ENCODE peak calls at places on chromosomes 2 and 18, in eight cellular contexts. B, D, C, V, O, X, K and L are unnamed samples.

GRCh38 chr2:158569284-158569683 is 112.5 kb downstream of the PKP4 start:
- DNase-seq in B (no peak), D (no peak), C (no peak), V (no peak), O (no peak), X (no peak), K (no peak), L (no peak)

GRCh38 chr18:78610646-78611045 is 369.0 kb upstream of the SALL3 start:
- DNase-seq in B (no peak), D (no peak), C (no peak), V (no peak), O (no peak), X (no peak), K (no peak), L (no peak)

GRCh38 chr18:69885841-69886531 is 61.7 kb downstream of the CD226 start:
- DNase-seq in B (no peak), D (no peak), C (peak), V (no peak), O (no peak), X (no peak), K (no peak), L (no peak)

GRCh38 chr2:64025741-64026140 is 6.5 kb upstream of the VPS54 start:
- DNase-seq in B (no peak), D (no peak), C (no peak), V (no peak), O (no peak), X (no peak), K (no peak), L (no peak)

GRCh38 chr18:31678425-31678824 is 6.0 kb downstream of the B4GALT6 start:
- DNase-seq in B (no peak), D (no peak), C (no peak), V (no peak), O (no peak), X (no peak), K (no peak), L (no peak)

GRCh38 chr2:126720031-126720368 is 64.0 kb downstream of the GYPC start:
- DNase-seq in B (no peak), D (no peak), C (no peak), V (no peak), O (peak), X (no peak), K (no peak), L (peak)

GRCh38 chr2:96081042-96081441 is 35.3 kb downstream of the ADRA2B start:
- DNase-seq in B (no peak), D (no peak), C (no peak), V (no peak), O (no peak), X (no peak), K (no peak), L (no peak)

GRCh38 chr2:163692611-163693482 is 43.0 kb downstream of the FIGN start:
- DNase-seq in B (no peak), D (no peak), C (no peak), V (no peak), O (no peak), X (no peak), K (no peak), L (peak)

GRCh38 chr2:86671304-86671981 is 47.8 kb upstream of the RNF103 start:
- DNase-seq in B (no peak), D (peak), C (peak), V (no peak), O (peak), X (no peak), K (no peak), L (peak)

GRCh38 chr2:140990416-140990815 is 1140.4 kb downstream of the LRP1B start:
- DNase-seq in B (peak), D (peak), C (no peak), V (no peak), O (peak), X (no peak), K (no peak), L (peak)

GRCh38 chr2:74379851-74380789 is at the start of gene DCTN1:
- DNase-seq in B (no peak), D (peak), C (peak), V (no peak), O (peak), X (peak), K (no peak), L (peak)

GRCh38 chr2:217851191-217852020 is 151.4 kb downstream of the TNS1 start:
- DNase-seq in B (no peak), D (peak), C (peak), V (peak), O (peak), X (peak), K (no peak), L (peak)

GRCh38 chr18:7512326-7512725 is 54.8 kb upstream of the PTPRM start:
- DNase-seq in B (no peak), D (peak), C (peak), V (no peak), O (no peak), X (no peak), K (no peak), L (no peak)

GRCh38 chr2:240586919-240587800 is 626 bp downstream of the CAPN10 start:
- DNase-seq in B (no peak), D (no peak), C (peak), V (no peak), O (no peak), X (no peak), K (peak), L (peak)

GRCh38 chr18:13375302-13376255 is 157.0 kb downstream of the LDLRAD4 start:
- DNase-seq in B (peak), D (peak), C (peak), V (peak), O (peak), X (no peak), K (peak), L (peak)

GRCh38 chr2:25505630-25506029 is 163.9 kb upstream of the DNMT3A start:
- DNase-seq in B (no peak), D (no peak), C (no peak), V (no peak), O (no peak), X (no peak), K (no peak), L (no peak)

GRCh38 chr2:12918841-12919445 is 202.2 kb downstream of the TRIB2 start:
- DNase-seq in B (peak), D (peak), C (peak), V (peak), O (peak), X (peak), K (no peak), L (peak)

GRCh38 chr2:111687911-111688310 is 196.1 kb downstream of the ANAPC1 start:
- DNase-seq in B (no peak), D (no peak), C (no peak), V (no peak), O (no peak), X (no peak), K (no peak), L (no peak)

GRCh38 chr2:235870515-235870914 is 297.7 kb downstream of the GBX2 start:
- DNase-seq in B (no peak), D (no peak), C (no peak), V (no peak), O (no peak), X (no peak), K (no peak), L (no peak)

GRCh38 chr2:524442-524841 is 152.8 kb downstream of the TMEM18 start:
- DNase-seq in B (no peak), D (no peak), C (no peak), V (no peak), O (peak), X (no peak), K (no peak), L (no peak)

GRCh38 chr18:39198376-39198775 is 1632.8 kb upstream of the CELF4 start:
- DNase-seq in B (peak), D (no peak), C (no peak), V (no peak), O (no peak), X (no peak), K (no peak), L (no peak)

GRCh38 chr2:223815186-223815883 is 22.0 kb downstream of the AP1S3 start:
- DNase-seq in B (peak), D (peak), C (peak), V (no peak), O (peak), X (no peak), K (no peak), L (peak)

GRCh38 chr2:239575931-239576445 is 175.2 kb upstream of the HDAC4 start:
- DNase-seq in B (no peak), D (no peak), C (no peak), V (no peak), O (no peak), X (no peak), K (no peak), L (no peak)

GRCh38 chr2:222283634-222284033 is 15.2 kb downstream of the PAX3 start:
- DNase-seq in B (no peak), D (no peak), C (no peak), V (no peak), O (no peak), X (no peak), K (no peak), L (no peak)

GRCh38 chr2:134611316-134611715 is 107.5 kb downstream of the TMEM163 start:
- DNase-seq in B (no peak), D (no peak), C (no peak), V (no peak), O (no peak), X (no peak), K (no peak), L (no peak)

GRCh38 chr2:154238252-154238651 is 366.5 kb downstream of the GALNT13 start:
- DNase-seq in B (no peak), D (no peak), C (no peak), V (no peak), O (no peak), X (no peak), K (no peak), L (no peak)

GRCh38 chr2:96760036-96760985 is at the start of gene CNNM4:
- DNase-seq in B (peak), D (peak), C (peak), V (peak), O (peak), X (peak), K (peak), L (peak)

GRCh38 chr2:40201425-40201824 is 250.5 kb downstream of the SLC8A1 start:
- DNase-seq in B (no peak), D (no peak), C (no peak), V (no peak), O (no peak), X (no peak), K (no peak), L (no peak)

GRCh38 chr18:12076424-12077140 is 17.1 kb upstream of the ANKRD62 start:
- DNase-seq in B (no peak), D (peak), C (no peak), V (no peak), O (no peak), X (no peak), K (no peak), L (peak)

GRCh38 chr2:66697346-66697745 is 262.4 kb downstream of the MEIS1 start:
- DNase-seq in B (no peak), D (no peak), C (no peak), V (no peak), O (no peak), X (no peak), K (no peak), L (no peak)

GRCh38 chr18:908631-909621 is 4.3 kb downstream of the ADCYAP1 start:
- DNase-seq in B (no peak), D (no peak), C (no peak), V (no peak), O (no peak), X (no peak), K (no peak), L (peak)

GRCh38 chr2:2164326-2164917 is 166.7 kb downstream of the MYT1L start:
- DNase-seq in B (no peak), D (no peak), C (no peak), V (no peak), O (no peak), X (no peak), K (no peak), L (no peak)

GRCh38 chr2:16130906-16131400 is 190.6 kb downstream of the MYCN start:
- DNase-seq in B (no peak), D (no peak), C (no peak), V (no peak), O (no peak), X (no peak), K (no peak), L (no peak)

GRCh38 chr2:109447251-109447661 is 166.5 kb downstream of the SEPTIN10 start:
- DNase-seq in B (peak), D (peak), C (no peak), V (no peak), O (peak), X (no peak), K (no peak), L (peak)

GRCh38 chr18:46401486-46402115 is 255.4 kb downstream of the LOXHD1 start:
- DNase-seq in B (no peak), D (peak), C (no peak), V (no peak), O (no peak), X (no peak), K (no peak), L (no peak)

GRCh38 chr2:8676191-8676914 is 5.5 kb upstream of the ID2 start:
- DNase-seq in B (peak), D (peak), C (peak), V (peak), O (no peak), X (peak), K (peak), L (peak)

GRCh38 chr18:56221195-56222065 is 417.0 kb downstream of the TXNL1 start:
- DNase-seq in B (no peak), D (no peak), C (peak), V (no peak), O (no peak), X (no peak), K (no peak), L (no peak)

GRCh38 chr2:229419158-229419557 is 148.1 kb upstream of the PID1 start:
- DNase-seq in B (no peak), D (no peak), C (no peak), V (no peak), O (no peak), X (peak), K (no peak), L (peak)

GRCh38 chr2:152450176-152450575 is 115.2 kb downstream of the FMNL2 start:
- DNase-seq in B (no peak), D (no peak), C (no peak), V (no peak), O (no peak), X (no peak), K (no peak), L (no peak)

GRCh38 chr18:45149712-45150111 is 465.6 kb upstream of the SLC14A2 start:
- DNase-seq in B (no peak), D (no peak), C (no peak), V (no peak), O (no peak), X (no peak), K (no peak), L (no peak)
- H3K4me3 ChIP-seq in B (no peak), D (no peak), C (no peak), V (no peak), O (no peak), X (no peak), K (no peak), L (no peak)

GRCh38 chr2:28326873-28327495 is 65.7 kb upstream of the FOSL2 start:
- DNase-seq in B (no peak), D (peak), C (no peak), V (no peak), O (no peak), X (peak), K (no peak), L (peak)

GRCh38 chr2:28327596-28327962 is 65.1 kb upstream of the FOSL2 start:
- DNase-seq in B (no peak), D (no peak), C (no peak), V (no peak), O (no peak), X (no peak), K (no peak), L (no peak)

GRCh38 chr2:28326469-28326805 is 66.2 kb upstream of the FOSL2 start:
- DNase-seq in B (no peak), D (no peak), C (no peak), V (no peak), O (no peak), X (no peak), K (no peak), L (no peak)

GRCh38 chr2:28325173-28325566 is 67.5 kb upstream of the FOSL2 start:
- DNase-seq in B (no peak), D (no peak), C (no peak), V (no peak), O (no peak), X (no peak), K (no peak), L (no peak)

DNA sequence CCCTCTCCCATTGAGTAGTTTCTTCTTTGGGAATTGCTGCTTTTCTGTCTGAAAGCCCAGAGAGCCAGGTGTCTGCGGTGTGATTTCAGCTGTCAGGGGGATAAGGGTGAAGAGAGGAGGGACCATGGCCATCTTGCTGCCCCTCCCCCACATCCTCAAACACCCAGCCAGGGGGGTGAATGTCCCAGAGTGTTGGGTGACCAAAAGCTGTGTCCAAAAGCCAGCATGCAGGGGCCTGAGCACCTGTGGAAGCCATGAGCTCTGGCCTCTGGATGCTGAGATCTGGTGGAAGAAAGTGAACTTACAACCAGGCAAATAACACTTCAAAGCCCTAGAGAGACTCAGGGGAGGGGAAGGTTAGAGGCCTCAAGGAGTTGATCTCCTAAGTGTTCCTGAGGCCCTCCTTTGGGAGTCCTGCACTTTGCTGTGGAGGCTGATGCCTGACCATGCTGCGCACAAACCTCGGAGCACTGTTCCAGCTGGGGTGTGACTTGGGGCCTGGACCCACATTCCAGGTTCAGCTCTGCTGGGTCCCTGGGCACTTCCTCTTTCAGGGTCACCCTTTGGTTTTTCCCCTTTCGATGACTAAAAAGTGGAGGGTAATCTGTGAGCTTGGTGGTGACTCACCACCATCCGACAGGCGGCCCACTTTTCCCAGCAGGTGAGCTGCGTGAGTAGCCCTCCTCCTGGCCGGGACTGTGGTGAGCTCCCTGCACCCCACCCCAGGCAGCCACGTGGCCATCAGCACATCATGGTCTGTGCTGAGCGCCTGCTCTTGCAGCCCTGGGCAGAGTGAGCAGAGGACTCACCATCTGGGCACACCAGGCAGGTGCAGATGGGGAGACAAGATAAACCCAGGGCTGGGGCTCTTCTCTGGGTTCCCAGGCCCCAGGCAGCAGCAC is 66.8 kb upstream of the FOSL2 start:
- DNase-seq in B (no peak), D (no peak), C (no peak), V (no peak), O (no peak), X (no peak), K (no peak), L (no peak)
- TF ChIP-seq CTCF in B (no peak), D (no peak), C (no peak), V (no peak), O (peak), X (no peak), K (no peak), L (no peak)

GRCh38 chr18:58224425-58224750 is 180.4 kb downstream of the NEDD4L start:
- DNase-seq in B (no peak), D (no peak), C (no peak), V (no peak), O (no peak), X (no peak), K (no peak), L (no peak)

GRCh38 chr18:58227361-58227930 is 183.4 kb downstream of the NEDD4L start:
- DNase-seq in B (peak), D (no peak), C (no peak), V (no peak), O (no peak), X (no peak), K (no peak), L (no peak)

GRCh38 chr18:58223717-58224424 is 179.8 kb downstream of the NEDD4L start:
- DNase-seq in B (peak), D (peak), C (peak), V (peak), O (peak), X (no peak), K (peak), L (peak)

GRCh38 chr18:58226476-58226875 is 182.4 kb downstream of the NEDD4L start:
- DNase-seq in B (no peak), D (no peak), C (no peak), V (no peak), O (no peak), X (no peak), K (no peak), L (no peak)

GRCh38 chr18:58225101-58225500 is 181.1 kb downstream of the NEDD4L start:
- DNase-seq in B (no peak), D (peak), C (no peak), V (no peak), O (no peak), X (no peak), K (no peak), L (peak)
- H3K4me3 ChIP-seq in B (no peak), D (no peak), C (no peak), V (no peak), O (no peak), X (no peak), K (no peak), L (no peak)

GRCh38 chr2:88350641-88351601 is 101.6 kb downstream of the FOXI3 start:
- DNase-seq in B (peak), D (no peak), C (peak), V (peak), O (peak), X (no peak), K (peak), L (peak)
- TF ChIP-seq CTCF in B (peak), D (peak), C (peak), V (no peak), O (peak), X (no peak), K (peak), L (peak)